ENCODE peak calls at places on chromosomes 12 and 14, in five cellular contexts. One of them, this sample, is unnamed.

GRCh38 chr12:95624544-95624943 is 73.3 kb upstream of the USP44 start:
- DNase-seq in Peyer's patch: no peak
- DNase-seq in GM06990: no peak
- DNase-seq in body of pancreas: peak; percentile 25
- DNase-seq in endothelial cell: no peak
- DNase-seq in this sample: no peak

GRCh38 chr12:897386-897785 is 52.1 kb downstream of the RAD52 start:
- DNase-seq in Peyer's patch: no peak
- DNase-seq in GM06990: no peak
- DNase-seq in body of pancreas: no peak
- DNase-seq in endothelial cell: no peak
- DNase-seq in this sample: no peak

GRCh38 chr12:88684610-88685009 is 104.3 kb upstream of the KITLG start:
- DNase-seq in Peyer's patch: no peak
- DNase-seq in GM06990: no peak
- DNase-seq in body of pancreas: no peak
- DNase-seq in endothelial cell: no peak
- DNase-seq in this sample: no peak

GRCh38 chr14:77032483-77032853 is 4.0 kb upstream of the IRF2BPL start:
- DNase-seq in Peyer's patch: no peak
- DNase-seq in GM06990: no peak
- DNase-seq in body of pancreas: no peak
- DNase-seq in endothelial cell: no peak
- DNase-seq in this sample: no peak

GRCh38 chr14:61720302-61720677 is 25.0 kb downstream of the HIF1A start:
- DNase-seq in Peyer's patch: no peak
- DNase-seq in GM06990: no peak
- DNase-seq in body of pancreas: no peak
- DNase-seq in endothelial cell: no peak
- DNase-seq in this sample: no peak

GRCh38 chr12:15669256-15669948 is 119.8 kb downstream of the EPS8 start:
- DNase-seq in Peyer's patch: no peak
- DNase-seq in GM06990: no peak
- DNase-seq in body of pancreas: no peak
- DNase-seq in endothelial cell: no peak
- DNase-seq in this sample: no peak

GRCh38 chr12:133130808-133131128 is 341 bp downstream of the ZNF10 start:
- DNase-seq in Peyer's patch: no peak
- DNase-seq in GM06990: no peak
- DNase-seq in body of pancreas: peak; percentile 35
- DNase-seq in endothelial cell: no peak
- DNase-seq in this sample: peak; percentile 75

GRCh38 chr12:54571166-54571856 is 17.1 kb downstream of the PPP1R1A start:
- DNase-seq in Peyer's patch: no peak
- DNase-seq in GM06990: no peak
- DNase-seq in body of pancreas: no peak
- DNase-seq in endothelial cell: no peak
- DNase-seq in this sample: no peak

GRCh38 chr14:36315159-36315853 is 5.1 kb downstream of the MBIP start:
- DNase-seq in Peyer's patch: no peak
- DNase-seq in GM06990: no peak
- DNase-seq in body of pancreas: no peak
- DNase-seq in endothelial cell: no peak
- DNase-seq in this sample: no peak

GRCh38 chr14:35224615-35225014 is 67.6 kb upstream of the PSMA6 start:
- DNase-seq in Peyer's patch: no peak
- DNase-seq in GM06990: no peak
- DNase-seq in body of pancreas: no peak
- DNase-seq in endothelial cell: no peak
- DNase-seq in this sample: no peak

DNA sequence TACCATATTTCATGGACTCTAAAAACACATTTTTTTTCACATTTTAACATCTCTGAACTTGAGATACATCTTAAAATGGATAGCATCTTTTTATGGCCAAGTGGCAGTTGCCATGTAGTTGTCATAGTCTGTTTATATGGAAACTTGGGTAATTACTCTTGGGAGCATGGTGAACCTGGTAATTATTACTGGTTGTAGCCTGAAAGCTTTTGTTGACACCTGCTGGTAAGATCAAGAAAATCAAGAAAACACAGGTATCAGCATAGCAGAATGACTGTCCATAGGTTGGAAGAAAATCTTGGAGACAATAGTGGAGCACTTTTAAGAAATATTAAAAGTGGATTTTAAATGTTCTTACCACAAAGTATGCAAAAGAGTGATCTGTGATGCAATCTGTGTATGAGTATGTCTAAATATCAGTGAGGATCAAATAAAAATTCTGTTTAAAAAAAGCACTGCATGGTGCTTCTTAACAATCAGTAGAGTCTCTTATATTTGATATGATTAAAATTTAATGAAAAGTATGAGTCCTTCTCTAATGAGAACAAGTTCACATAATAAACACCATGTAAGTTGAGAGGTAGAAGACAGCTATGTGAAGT is 44.2 kb downstream of the TTC8 start:
- DNase-seq in Peyer's patch: no peak
- DNase-seq in GM06990: no peak
- DNase-seq in body of pancreas: no peak
- DNase-seq in endothelial cell: no peak
- DNase-seq in this sample: no peak
- TF ChIP-seq CTCF in Peyer's patch: no peak
- TF ChIP-seq CTCF in GM06990: peak; percentile 37
- TF ChIP-seq CTCF in body of pancreas: peak; percentile 37
- TF ChIP-seq CTCF in endothelial cell: no peak
- TF ChIP-seq CTCF in this sample: peak; percentile 24

GRCh38 chr14:33363687-33364086 is 425.0 kb downstream of the NPAS3 start:
- DNase-seq in Peyer's patch: no peak
- DNase-seq in GM06990: no peak
- DNase-seq in body of pancreas: no peak
- DNase-seq in endothelial cell: no peak
- DNase-seq in this sample: no peak
- TF ChIP-seq CTCF in Peyer's patch: no peak
- TF ChIP-seq CTCF in GM06990: no peak
- TF ChIP-seq CTCF in body of pancreas: no peak
- TF ChIP-seq CTCF in endothelial cell: no peak
- TF ChIP-seq CTCF in this sample: no peak

GRCh38 chr14:91417983-91418386 is 365 bp upstream of the CCDC88C start:
- DNase-seq in Peyer's patch: no peak
- DNase-seq in GM06990: peak; percentile 82
- DNase-seq in body of pancreas: peak; percentile 41
- DNase-seq in endothelial cell: peak; percentile 56
- DNase-seq in this sample: no peak
- TF ChIP-seq CTCF in Peyer's patch: no peak
- TF ChIP-seq CTCF in GM06990: no peak
- TF ChIP-seq CTCF in body of pancreas: no peak
- TF ChIP-seq CTCF in endothelial cell: no peak
- TF ChIP-seq CTCF in this sample: no peak

GRCh38 chr12:22121224-22121623 is 75.2 kb downstream of the CMAS start:
- DNase-seq in Peyer's patch: no peak
- DNase-seq in GM06990: no peak
- DNase-seq in body of pancreas: no peak
- DNase-seq in endothelial cell: no peak
- DNase-seq in this sample: no peak
- TF ChIP-seq CTCF in Peyer's patch: no peak
- TF ChIP-seq CTCF in GM06990: peak; percentile 71
- TF ChIP-seq CTCF in body of pancreas: peak; percentile 16
- TF ChIP-seq CTCF in endothelial cell: peak; percentile 35
- TF ChIP-seq CTCF in this sample: no peak

DNA sequence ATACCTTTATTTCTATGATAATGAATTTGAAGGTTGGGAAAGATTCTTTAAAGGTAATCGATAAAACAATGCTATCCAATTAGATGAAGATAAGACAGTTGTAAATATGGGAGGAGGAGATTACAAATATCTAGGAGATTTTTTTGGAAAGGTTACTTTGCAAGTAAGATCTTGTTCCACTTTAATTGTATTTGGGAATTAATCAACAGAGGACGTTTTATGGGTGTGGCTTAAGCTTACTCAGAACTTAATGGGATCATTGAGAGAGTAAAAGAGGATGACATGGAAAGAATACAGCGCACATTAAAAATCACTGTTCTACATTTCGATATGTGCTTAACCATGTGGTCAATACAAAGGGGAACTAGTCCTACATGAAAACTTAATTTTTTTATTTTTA is 3.5 kb upstream of the LRIG3 start:
- DNase-seq in Peyer's patch: no peak
- DNase-seq in GM06990: no peak
- DNase-seq in body of pancreas: no peak
- DNase-seq in endothelial cell: no peak
- DNase-seq in this sample: no peak
- TF ChIP-seq CTCF in Peyer's patch: no peak
- TF ChIP-seq CTCF in GM06990: no peak
- TF ChIP-seq CTCF in body of pancreas: no peak
- TF ChIP-seq CTCF in endothelial cell: no peak
- TF ChIP-seq CTCF in this sample: no peak

DNA sequence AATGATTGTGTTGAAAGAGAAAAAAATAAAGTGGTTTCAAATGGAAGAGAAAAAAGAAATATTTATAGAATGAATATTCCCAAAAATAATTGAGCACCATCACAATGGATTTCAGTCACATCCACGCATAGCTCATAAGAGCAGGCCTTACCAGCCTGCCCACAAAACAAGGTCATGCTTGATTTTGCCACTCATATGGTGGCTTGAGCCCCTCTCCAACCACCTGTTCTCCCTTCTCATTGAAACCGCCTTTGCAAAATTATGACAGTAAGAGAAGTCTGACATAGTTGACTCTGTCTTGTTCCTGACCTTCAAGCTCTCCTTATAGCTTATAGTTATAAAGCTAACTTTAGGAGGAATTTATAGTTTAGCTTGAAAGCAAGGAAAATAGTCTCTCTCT is 33.3 kb upstream of the NAP1L1 start:
- DNase-seq in Peyer's patch: no peak
- DNase-seq in GM06990: no peak
- DNase-seq in body of pancreas: no peak
- DNase-seq in endothelial cell: no peak
- DNase-seq in this sample: no peak
- TF ChIP-seq CTCF in Peyer's patch: no peak
- TF ChIP-seq CTCF in GM06990: no peak
- TF ChIP-seq CTCF in body of pancreas: no peak
- TF ChIP-seq CTCF in endothelial cell: no peak
- TF ChIP-seq CTCF in this sample: no peak

DNA sequence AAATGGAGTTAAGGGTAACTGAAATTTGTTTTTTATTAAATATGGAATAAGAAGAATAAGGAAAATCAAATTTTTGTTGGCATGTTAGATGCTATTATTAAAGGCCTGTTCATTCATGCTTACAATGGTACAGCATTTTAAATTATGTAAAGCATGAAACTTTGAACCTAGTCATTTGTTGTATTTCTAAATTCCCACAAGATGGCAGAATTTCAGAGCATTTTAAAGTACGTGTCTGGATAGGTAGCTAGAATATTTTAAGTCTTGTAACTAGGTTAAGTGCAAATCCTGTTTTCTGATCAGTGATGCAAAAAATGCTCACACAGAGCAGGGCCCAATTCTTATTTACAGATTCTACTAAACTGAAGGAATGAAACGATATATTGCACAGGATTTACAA is 585.6 kb upstream of the MIS18BP1 start:
- DNase-seq in Peyer's patch: no peak
- DNase-seq in GM06990: no peak
- DNase-seq in body of pancreas: no peak
- DNase-seq in endothelial cell: no peak
- DNase-seq in this sample: no peak
- TF ChIP-seq CTCF in Peyer's patch: no peak
- TF ChIP-seq CTCF in GM06990: peak; percentile 30
- TF ChIP-seq CTCF in body of pancreas: no peak
- TF ChIP-seq CTCF in endothelial cell: no peak
- TF ChIP-seq CTCF in this sample: no peak